ENCODE peak calls at places on chromosomes 16 and 17, in seven cellular contexts. G is A549, I is dorsolateral prefrontal cortex, B is AG04450, V is PC-3, F is astrocyte of the spinal cord, Y is psoas muscle. U is an unnamed sample.

GRCh38 chr16:89565506-89566372 is 5.3 kb downstream of the RPL13 start:
- DNase-seq in I (peak; percentile 32), G (peak; percentile 50), B (no peak), Y (peak; percentile 82), V (peak; percentile 51), F (peak; percentile 43), U (no peak)

GRCh38 chr17:57256708-57257112 is 387 bp downstream of the MSI2 start:
- DNase-seq in F (peak; percentile 33), V (peak; percentile 31), I (no peak), Y (peak; percentile 62), B (no peak), G (no peak), U (no peak)

GRCh38 chr17:8462564-8462963 is 26.9 kb downstream of the NDEL1 start:
- DNase-seq in I (no peak), Y (no peak), B (no peak), V (no peak), G (no peak), F (no peak), U (no peak)

GRCh38 chr17:39963826-39964225 is 1.0 kb downstream of the GSDMA start:
- DNase-seq in Y (no peak), G (no peak), F (no peak), I (no peak), B (no peak), V (peak; percentile 74), U (no peak)

GRCh38 chr17:66611397-66611796 is 223.5 kb upstream of the CACNG5 start:
- DNase-seq in F (no peak), B (no peak), Y (no peak), V (no peak), I (no peak), G (no peak), U (no peak)

GRCh38 chr16:17241264-17241835 is 229.4 kb downstream of the XYLT1 start:
- DNase-seq in B (no peak), I (no peak), G (no peak), F (no peak), V (no peak), Y (peak; percentile 85), U (no peak)

GRCh38 chr16:4811773-4812172 is 9.3 kb upstream of the ROGDI start:
- DNase-seq in I (no peak), B (no peak), F (no peak), Y (no peak), G (no peak), V (no peak), U (no peak)

GRCh38 chr17:28849281-28849680 is 5.5 kb upstream of the ERAL1 start:
- DNase-seq in I (no peak), G (no peak), V (no peak), Y (no peak), F (no peak), B (no peak), U (no peak)

GRCh38 chr17:33594000-33594399 is 300.9 kb upstream of the ASIC2 start:
- DNase-seq in Y (no peak), B (no peak), I (no peak), F (no peak), G (no peak), V (no peak), U (no peak)

GRCh38 chr16:67412294-67412693 is 4.0 kb downstream of the ZDHHC1 start:
- DNase-seq in F (no peak), I (no peak), G (no peak), B (no peak), V (no peak), Y (no peak), U (no peak)

GRCh38 chr17:61391595-61392291 is 7.9 kb upstream of the TBX2 start:
- DNase-seq in B (no peak), F (no peak), I (no peak), G (no peak), Y (no peak), V (no peak), U (no peak)

GRCh38 chr17:29826045-29826692 is 103.9 kb downstream of the SSH2 start:
- DNase-seq in B (no peak), G (no peak), I (no peak), Y (no peak), F (no peak), V (no peak), U (no peak)

GRCh38 chr16:85799497-85800320 is at the start of the genes COX4I1 and EMC8:
- DNase-seq in Y (peak; percentile 98), F (peak; percentile 93), G (peak; percentile 89), V (peak; percentile 86), I (peak; percentile 94), B (peak; percentile 75), U (peak; percentile 51)

GRCh38 chr17:8226536-8227237 is 16.3 kb upstream of the AURKB start:
- DNase-seq in G (peak; percentile 79), B (peak; percentile 78), F (peak; percentile 94), I (peak; percentile 68), Y (peak; percentile 82), V (peak; percentile 3), U (peak; percentile 76)

GRCh38 chr16:14669776-14670175 is 24.3 kb downstream of the PLA2G10 start:
- DNase-seq in F (no peak), V (peak; percentile 39), B (no peak), G (no peak), I (peak; percentile 48), Y (no peak), U (no peak)

GRCh38 chr17:29617481-29618271 is 5.0 kb downstream of the CORO6 start:
- DNase-seq in G (peak; percentile 85), B (no peak), Y (peak; percentile 88), F (peak; percentile 59), V (peak; percentile 74), I (peak; percentile 52), U (no peak)

GRCh38 chr17:21249911-21250703 is 3.1 kb downstream of the NATD1 start:
- DNase-seq in V (no peak), Y (no peak), F (no peak), I (no peak), G (no peak), B (no peak), U (no peak)

GRCh38 chr16:427295-427694 is 1.8 kb downstream of the RAB11FIP3 start:
- DNase-seq in I (no peak), F (no peak), Y (no peak), V (no peak), G (no peak), B (no peak), U (no peak)

GRCh38 chr17:39694593-39694992 is 5.3 kb upstream of the ERBB2 start:
- DNase-seq in V (no peak), G (no peak), I (no peak), F (no peak), B (no peak), Y (peak; percentile 3), U (no peak)

GRCh38 chr17:40621558-40621957 is 26.1 kb downstream of the SMARCE1 start:
- DNase-seq in I (no peak), Y (no peak), B (peak; percentile 30), G (no peak), V (no peak), F (no peak), U (no peak)

GRCh38 chr17:28907709-28908475 is 5.0 kb upstream of the DHRS13 start:
- DNase-seq in G (no peak), Y (no peak), V (no peak), I (no peak), F (no peak), B (no peak), U (no peak)

GRCh38 chr17:43825567-43825966 is 7.4 kb downstream of the MPP3 start:
- DNase-seq in F (no peak), B (no peak), I (no peak), Y (no peak), V (no peak), G (no peak), U (no peak)

DNA sequence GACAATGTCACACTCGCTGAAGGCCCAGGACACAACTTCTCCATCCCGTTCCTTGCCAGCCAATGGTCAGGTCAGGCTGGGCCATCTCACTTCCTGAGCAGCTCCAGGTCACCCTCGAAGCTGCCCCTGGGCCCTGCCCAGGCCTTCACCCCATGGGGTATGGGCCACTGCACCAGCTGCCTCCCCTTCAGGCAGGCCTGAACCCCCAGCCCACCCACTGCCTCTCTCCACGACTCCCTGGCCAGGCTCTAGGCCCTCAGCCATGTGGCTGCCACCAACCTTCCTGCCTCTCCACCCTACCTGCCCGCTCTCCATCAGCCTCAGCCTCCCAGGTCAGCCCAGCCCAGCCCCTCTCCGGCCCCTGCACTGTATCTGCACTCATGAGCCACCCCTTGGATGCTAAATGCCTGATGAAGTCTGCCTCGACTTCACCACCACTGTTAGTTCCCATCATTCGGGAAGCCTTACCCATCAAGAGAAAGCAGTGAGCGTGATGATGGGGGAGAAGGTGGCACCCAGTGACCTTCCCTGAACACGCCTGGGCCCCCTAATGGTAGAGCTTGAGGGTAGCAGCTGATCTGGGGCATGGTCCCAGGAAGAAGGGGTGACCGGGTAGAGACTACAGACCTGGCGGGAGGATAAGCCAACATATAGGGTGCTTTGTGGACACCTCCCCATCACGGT is 30.9 kb upstream of the C16orf95 start:
- DNase-seq in B (no peak), V (no peak), Y (no peak), F (no peak), G (no peak), I (no peak), U (no peak)
- TF ChIP-seq CTCF in B (no peak), V (peak; percentile 10), Y (no peak), F (peak; percentile 8), G (no peak), I (no peak), U (no peak)

GRCh38 chr17:42632949-42633444 is 23.5 kb downstream of the TUBG1 start:
- DNase-seq in V (no peak), F (no peak), I (no peak), Y (no peak), G (no peak), B (no peak), U (no peak)
- H3K4me3 ChIP-seq in V (no peak overlapping the region), F (no peak overlapping the region), I (no peak overlapping the region), Y (no peak overlapping the region), G (no peak overlapping the region), B (no peak overlapping the region), U (no peak overlapping the region)

DNA sequence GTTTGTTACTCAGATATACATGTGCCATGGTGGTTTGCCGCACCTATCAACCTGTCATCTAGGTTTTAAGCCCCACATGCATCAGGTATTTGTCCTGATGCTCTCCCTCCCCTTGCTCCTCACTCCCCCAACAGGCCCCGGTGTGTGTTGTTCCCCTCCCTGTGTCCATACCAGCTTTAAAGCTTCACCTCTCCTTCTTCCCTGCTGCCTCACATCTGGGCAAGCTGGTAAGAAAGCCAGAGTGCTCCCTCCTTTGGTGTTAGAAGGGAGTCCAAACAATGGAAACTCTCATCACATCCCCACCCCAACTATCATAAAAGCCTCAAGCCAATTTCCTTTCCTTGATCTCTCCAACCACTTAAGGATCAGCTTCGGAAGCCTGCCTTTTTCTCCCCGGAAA is 1115.6 kb upstream of the GOT2 start:
- DNase-seq in F (no peak), G (no peak), I (no peak), V (no peak), B (no peak), Y (no peak), U (no peak)
- TF ChIP-seq CTCF in F (no peak), G (no peak), I (no peak), V (no peak), B (no peak), Y (no peak), U (no peak)

GRCh38 chr16:7304257-7304656 is 28.4 kb upstream of the RBFOX1 start:
- DNase-seq in I (peak; percentile 21), G (no peak), Y (no peak), F (no peak), V (no peak), B (no peak), U (no peak)

GRCh38 chr16:7304932-7305331 is 27.7 kb upstream of the RBFOX1 start:
- DNase-seq in B (no peak), I (no peak), Y (no peak), V (no peak), F (no peak), G (no peak), U (no peak)

GRCh38 chr16:7303677-7304200 is 28.9 kb upstream of the RBFOX1 start:
- DNase-seq in V (no peak), I (no peak), G (no peak), F (no peak), B (no peak), Y (no peak), U (no peak)

GRCh38 chr16:7303014-7303676 is 29.5 kb upstream of the RBFOX1 start:
- DNase-seq in Y (peak; percentile 55), V (no peak), G (no peak), B (no peak), F (no peak), I (peak; percentile 58), U (no peak)
- H3K4me3 ChIP-seq in Y (peak overlapping the region; percentile 65), V (no peak overlapping the region), G (no peak overlapping the region), B (no peak overlapping the region), F (no peak overlapping the region), I (peak overlapping the region; percentile 54), U (no peak overlapping the region)

U was measured in BJ.